ENCODE peak calls at places on chromosomes 4 and X, in six cellular contexts. Q is H9, R is AG09309, U is GM10248, I is OCI-LY7, J is GM20000. X is an unnamed sample.

GRCh38 chrX:49230500-49231232 is 2.5 kb downstream of the CACNA1F start:
- DNase-seq in Q (peak), R (no peak), U (peak), I (no peak), J (peak), X (no peak)

GRCh38 chrX:133660356-133660755 is 245.1 kb upstream of the GPC4 start:
- DNase-seq in Q (no peak), R (no peak), U (no peak), I (no peak), J (no peak), X (no peak)

GRCh38 chrX:49000640-49001039 is 1.4 kb downstream of the GRIPAP1 start:
- DNase-seq in Q (no peak), R (no peak), U (no peak), I (no peak), J (no peak), X (no peak)

GRCh38 chr4:91319869-91320268 is 983.9 kb upstream of the GRID2 start:
- DNase-seq in Q (no peak), R (no peak), U (no peak), I (no peak), J (no peak), X (no peak)

GRCh38 chr4:40662962-40663604 is 33.4 kb upstream of the RBM47 start:
- DNase-seq in Q (no peak), R (peak), U (peak), I (no peak), J (no peak), X (peak)

GRCh38 chr4:169201144-169202124 is 69.3 kb downstream of the SH3RF1 start:
- DNase-seq in Q (no peak), R (no peak), U (no peak), I (no peak), J (no peak), X (no peak)

GRCh38 chr4:90234916-90235547 is 107.8 kb downstream of the CCSER1 start:
- DNase-seq in Q (no peak), R (no peak), U (no peak), I (no peak), J (no peak), X (no peak)

GRCh38 chr4:4395849-4396627 is 9.1 kb downstream of the NSG1 start:
- DNase-seq in Q (peak), R (no peak), U (no peak), I (peak), J (peak), X (peak)

GRCh38 chrX:143945171-143945570 is 61.3 kb downstream of the UBE2NL start:
- DNase-seq in Q (no peak), R (no peak), U (no peak), I (no peak), J (no peak), X (no peak)

GRCh38 chrX:92232182-92232581 is 453.0 kb downstream of the PCDH11X start:
- DNase-seq in Q (no peak), R (no peak), U (peak), I (no peak), J (no peak), X (no peak)

GRCh38 chrX:43880439-43880838 is 1.8 kb downstream of the MAOB start:
- DNase-seq in Q (no peak), R (no peak), U (no peak), I (no peak), J (no peak), X (no peak)

GRCh38 chrX:118528089-118528753 is 32.6 kb downstream of the DOCK11 start:
- DNase-seq in Q (no peak), R (no peak), U (peak), I (peak), J (peak), X (no peak)

GRCh38 chrX:149950681-149951080 is 12.4 kb upstream of the EOLA2 start:
- DNase-seq in Q (no peak), R (peak), U (peak), I (peak), J (peak), X (peak)

GRCh38 chrX:123905334-123905733 is 45.5 kb downstream of the XIAP start:
- DNase-seq in Q (no peak), R (no peak), U (no peak), I (no peak), J (no peak), X (no peak)

GRCh38 chrX:15745179-15745578 is 7.1 kb downstream of the CA5B start:
- DNase-seq in Q (no peak), R (no peak), U (no peak), I (no peak), J (no peak), X (no peak)

GRCh38 chr4:78661923-78662521 is 110.5 kb downstream of the ANXA3 start:
- DNase-seq in Q (no peak), R (peak), U (peak), I (peak), J (peak), X (no peak)

GRCh38 chrX:129932792-129933321 is 26.9 kb downstream of the UTP14A start:
- DNase-seq in Q (peak), R (no peak), U (no peak), I (no peak), J (no peak), X (no peak)

GRCh38 chrX:112868586-112868985 is 28.0 kb upstream of the AMOT start:
- DNase-seq in Q (no peak), R (no peak), U (no peak), I (no peak), J (no peak), X (no peak)

GRCh38 chr4:148074462-148074861 is 342.6 kb downstream of the ARHGAP10 start:
- DNase-seq in Q (no peak), R (no peak), U (no peak), I (no peak), J (no peak), X (no peak)

GRCh38 chr4:948936-949300 is 16.7 kb downstream of the TMEM175 start:
- DNase-seq in Q (no peak), R (no peak), U (no peak), I (no peak), J (no peak), X (no peak)

GRCh38 chr4:68962868-68963267 is 11.3 kb upstream of the UGT2A3 start:
- DNase-seq in Q (no peak), R (no peak), U (no peak), I (no peak), J (no peak), X (no peak)

GRCh38 chr4:5712517-5712916 is 1.5 kb downstream of the EVC start:
- DNase-seq in Q (no peak), R (peak), U (no peak), I (no peak), J (peak), X (peak)

GRCh38 chr4:6803246-6803645 is 20.7 kb downstream of the KIAA0232 start:
- DNase-seq in Q (no peak), R (no peak), U (no peak), I (no peak), J (no peak), X (no peak)

GRCh38 chr4:93448691-93449293 is 379.8 kb upstream of the ATOH1 start:
- DNase-seq in Q (no peak), R (no peak), U (no peak), I (no peak), J (no peak), X (no peak)

GRCh38 chr4:66273110-66273509 is 602.8 kb upstream of the EPHA5 start:
- DNase-seq in Q (no peak), R (no peak), U (no peak), I (no peak), J (no peak), X (no peak)

GRCh38 chrX:40949071-40949470 is 136.2 kb upstream of the USP9X start:
- DNase-seq in Q (no peak), R (no peak), U (no peak), I (no peak), J (no peak), X (no peak)

GRCh38 chrX:9797961-9798360 is 11.7 kb downstream of the SHROOM2 start:
- DNase-seq in Q (no peak), R (no peak), U (no peak), I (no peak), J (no peak), X (no peak)

GRCh38 chrX:48560681-48561080 is 13.6 kb upstream of the RBM3 start:
- DNase-seq in Q (no peak), R (no peak), U (no peak), I (no peak), J (no peak), X (no peak)

GRCh38 chrX:12986886-12987285 is 12.0 kb downstream of the TMSB4X start:
- DNase-seq in Q (no peak), R (no peak), U (no peak), I (no peak), J (no peak), X (no peak)

GRCh38 chr4:8428288-8429097 is 12.0 kb downstream of the ACOX3 start:
- DNase-seq in Q (peak), R (peak), U (peak), I (peak), J (peak), X (peak)
- TF ChIP-seq CTCF in Q (peak), R (peak), U (peak), I (peak), J (no peak), X (peak)

GRCh38 chr4:88672987-88673386 is 24.6 kb downstream of the NAP1L5 start:
- DNase-seq in Q (peak), R (no peak), U (peak), I (peak), J (peak), X (peak)

GRCh38 chr4:88674989-88675388 is 22.6 kb downstream of the NAP1L5 start:
- DNase-seq in Q (no peak), R (no peak), U (no peak), I (no peak), J (no peak), X (no peak)

GRCh38 chr4:88675543-88675942 is 22.1 kb downstream of the NAP1L5 start:
- DNase-seq in Q (no peak), R (no peak), U (no peak), I (no peak), J (no peak), X (no peak)

GRCh38 chr4:88673886-88674285 is 23.7 kb downstream of the NAP1L5 start:
- DNase-seq in Q (no peak), R (no peak), U (no peak), I (no peak), J (no peak), X (no peak)

DNA sequence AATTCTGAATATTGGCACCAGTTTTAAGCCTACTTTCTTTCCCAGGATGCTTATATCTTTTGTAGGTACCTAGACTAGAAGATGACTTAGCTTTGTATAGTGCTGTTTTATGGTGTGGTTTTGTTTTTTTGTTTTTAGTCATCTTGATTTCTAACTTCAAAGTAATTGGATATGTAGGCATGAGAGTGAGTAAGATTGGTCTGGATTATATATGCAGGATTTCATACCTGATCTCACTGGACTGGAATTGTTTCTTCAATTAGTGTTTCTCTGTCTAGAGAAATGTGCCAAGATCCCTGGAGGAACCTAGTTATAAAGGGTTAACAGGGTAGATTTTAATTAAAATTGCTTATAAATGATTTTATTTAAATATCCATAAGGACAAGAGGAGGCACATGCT is 23.1 kb downstream of the NAP1L5 start:
- DNase-seq in Q (no peak), R (no peak), U (no peak), I (no peak), J (no peak), X (peak)
- TF ChIP-seq CTCF in Q (no peak), R (no peak), U (no peak), I (no peak), J (no peak), X (no peak)

GRCh38 chr4:154622598-154622997 is 10.1 kb upstream of the FGG start:
- DNase-seq in Q (no peak), R (no peak), U (peak), I (peak), J (peak), X (peak)
- TF ChIP-seq CTCF in Q (peak), R (peak), U (peak), I (peak), J (peak), X (peak)

GRCh38 chr4:119040711-119041185 is 94.9 kb upstream of the MYOZ2 start:
- DNase-seq in Q (peak), R (peak), U (no peak), I (no peak), J (no peak), X (peak)

GRCh38 chr4:119038465-119038864 is 97.2 kb upstream of the MYOZ2 start:
- DNase-seq in Q (no peak), R (no peak), U (no peak), I (no peak), J (no peak), X (peak)

GRCh38 chr4:119039160-119039559 is 96.5 kb upstream of the MYOZ2 start:
- DNase-seq in Q (no peak), R (no peak), U (no peak), I (no peak), J (no peak), X (no peak)

GRCh38 chr4:119040261-119040660 is 95.4 kb upstream of the MYOZ2 start:
- DNase-seq in Q (no peak), R (no peak), U (no peak), I (no peak), J (no peak), X (no peak)

GRCh38 chr4:119039779-119040178 is 95.9 kb upstream of the MYOZ2 start:
- DNase-seq in Q (peak), R (no peak), U (no peak), I (peak), J (no peak), X (no peak)
- TF ChIP-seq CTCF in Q (peak), R (no peak), U (no peak), I (peak), J (no peak), X (peak)

GRCh38 chr4:52588097-52588496 is 71.0 kb downstream of the USP46 start:
- DNase-seq in Q (peak), R (no peak), U (peak), I (peak), J (peak), X (no peak)
- TF ChIP-seq CTCF in Q (peak), R (peak), U (peak), I (peak), J (peak), X (peak)

DNA sequence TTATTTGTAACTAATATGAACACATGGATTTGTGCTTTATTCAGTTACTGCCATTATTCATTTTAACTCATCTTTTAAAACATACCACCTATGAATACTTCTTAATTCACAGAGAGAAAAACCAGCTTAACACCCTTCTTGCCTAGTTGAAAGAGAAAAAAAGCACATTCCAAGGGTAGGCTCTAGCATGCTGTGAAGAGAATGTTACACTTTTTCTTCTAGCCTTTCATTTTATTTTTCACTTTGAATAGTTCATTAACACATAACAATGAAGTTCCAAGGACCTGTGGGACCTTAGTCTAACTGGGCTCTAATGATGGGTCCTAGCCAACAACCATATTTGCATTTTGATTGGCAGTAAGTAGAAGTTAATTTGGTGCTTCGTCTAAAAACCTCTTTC is 279.9 kb upstream of the MAGEB2 start:
- DNase-seq in Q (no peak), R (no peak), U (no peak), I (no peak), J (no peak), X (no peak)
- TF ChIP-seq CTCF in Q (no peak), R (no peak), U (no peak), I (no peak), J (no peak), X (no peak)

GRCh38 chr4:3245676-3246075 is 3.3 kb upstream of the MSANTD1 start:
- DNase-seq in Q (no peak), R (no peak), U (no peak), I (no peak), J (no peak), X (no peak)

GRCh38 chr4:3244747-3245146 is 4.2 kb upstream of the MSANTD1 start:
- DNase-seq in Q (no peak), R (no peak), U (no peak), I (no peak), J (no peak), X (no peak)

GRCh38 chr4:3248178-3248480 is 830 bp upstream of the MSANTD1 start:
- DNase-seq in Q (no peak), R (no peak), U (no peak), I (no peak), J (no peak), X (no peak)

GRCh38 chr4:3247399-3248177 is 1.4 kb upstream of the MSANTD1 start:
- DNase-seq in Q (no peak), R (no peak), U (no peak), I (no peak), J (no peak), X (no peak)

GRCh38 chr4:3246458-3247398 is 2.2 kb upstream of the MSANTD1 start:
- DNase-seq in Q (no peak), R (no peak), U (no peak), I (no peak), J (no peak), X (no peak)
- TF ChIP-seq CTCF in Q (peak), R (no peak), U (no peak), I (peak), J (no peak), X (peak)

GRCh38 chr4:17765514-17766286 is 15.7 kb downstream of the FAM184B start:
- DNase-seq in Q (no peak), R (no peak), U (no peak), I (no peak), J (no peak), X (no peak)
- TF ChIP-seq CTCF in Q (no peak), R (no peak), U (no peak), I (no peak), J (no peak), X (no peak)

X was measured in HFFc6.